ENCODE peak calls at places on chromosomes 1 and 21, in four cellular contexts. W is NCI-H510A treated with DMSO at 0.1 percent for 48 hours, J is fibroblast of the conjunctiva, L is GM12865. M is an unnamed sample.

GRCh38 chr1:26630634-26631033 is 65.2 kb upstream of the ARID1A start:
- DNase-seq in L (no peak), W (no peak), J (no peak), M (no peak)

GRCh38 chr21:26739189-26739588 is 106.0 kb downstream of the ADAMTS1 start:
- DNase-seq in L (no peak), W (no peak), J (peak; percentile 4), M (no peak)

GRCh38 chr1:187471555-187471954 is 642.8 kb downstream of the PLA2G4A start:
- DNase-seq in W (no peak), L (no peak), J (no peak), M (no peak)

GRCh38 chr1:14467112-14467511 is 131.4 kb upstream of the KAZN start:
- DNase-seq in W (no peak), J (no peak), L (no peak), M (no peak)

GRCh38 chr1:101382135-101382534 is 145.3 kb downstream of the S1PR1 start:
- DNase-seq in L (no peak), J (no peak), W (no peak), M (no peak)

GRCh38 chr1:2279210-2279639 is 51.1 kb downstream of the SKI start:
- DNase-seq in L (no peak), J (peak; percentile 87), W (no peak), M (no peak)

GRCh38 chr1:12565094-12565965 is 52.7 kb downstream of the DHRS3 start:
- DNase-seq in J (no peak), W (no peak), L (no peak), M (no peak)

GRCh38 chr1:52677407-52677806 is 20.7 kb downstream of the COA7 start:
- DNase-seq in J (no peak), L (no peak), W (no peak), M (no peak)

GRCh38 chr1:206803221-206803730 is 31.0 kb upstream of the IL10 start:
- DNase-seq in W (no peak), J (no peak), L (peak; percentile 97), M (no peak)